ENCODE peak calls at places on chromosomes 13 and 19, in four cellular contexts. C, Y, F and N are unnamed samples.

GRCh38 chr19:17965370-17966114 is 1.4 kb upstream of the KCNN1 start:
- DNase-seq in C (no peak), Y (no peak), F (no peak), N (no peak)

GRCh38 chr19:2902590-2903218 is 2.0 kb downstream of the ZNF57 start:
- DNase-seq in C (no peak), Y (no peak), F (no peak), N (no peak)

GRCh38 chr13:79237981-79238380 is 168.1 kb downstream of the RBM26 start:
- DNase-seq in C (no peak), Y (no peak), F (no peak), N (no peak)

GRCh38 chr19:10519421-10519820 is 2.2 kb upstream of the S1PR5 start:
- DNase-seq in C (no peak), Y (no peak), F (no peak), N (no peak)

GRCh38 chr13:65112123-65113075 is 2117.7 kb downstream of the PCDH9 start:
- DNase-seq in C (peak; percentile 73), Y (no peak), F (no peak), N (no peak)

GRCh38 chr19:34362679-34363069 is 2.3 kb upstream of the GPI start:
- DNase-seq in C (no peak), Y (no peak), F (no peak), N (no peak)

GRCh38 chr13:106998664-106999063 is 430.7 kb upstream of the ARGLU1 start:
- DNase-seq in C (no peak), Y (no peak), F (no peak), N (no peak)

GRCh38 chr19:1521636-1522035 is 2.2 kb upstream of the PLK5 start:
- DNase-seq in C (no peak), Y (no peak), F (no peak), N (no peak)

GRCh38 chr19:50500060-50500752 is 10.8 kb downstream of the JOSD2 start:
- DNase-seq in C (no peak), Y (no peak), F (no peak), N (peak; percentile 67)

GRCh38 chr19:3667037-3667638 is 33.1 kb downstream of the PIP5K1C start:
- DNase-seq in C (no peak), Y (no peak), F (no peak), N (no peak)

GRCh38 chr13:74045583-74045982 is 88.6 kb downstream of the KLF12 start:
- DNase-seq in C (no peak), Y (no peak), F (no peak), N (no peak)

GRCh38 chr19:10271543-10272086 is 695 bp downstream of the ICAM1 start:
- DNase-seq in C (peak; percentile 68), Y (no peak), F (peak; percentile 24), N (no peak)

GRCh38 chr19:16249826-16250434 is 52.2 kb downstream of the AP1M1 start:
- DNase-seq in C (no peak), Y (no peak), F (no peak), N (no peak)

GRCh38 chr19:36244066-36244465 is 29.2 kb downstream of the ZNF146 start:
- DNase-seq in C (no peak), Y (no peak), F (no peak), N (no peak)

GRCh38 chr19:13935765-13936486 is 2.3 kb downstream of the PODNL1 start:
- DNase-seq in C (no peak), Y (no peak), F (no peak), N (no peak)

GRCh38 chr13:109821038-109821545 is 34.7 kb upstream of the IRS2 start:
- DNase-seq in C (no peak), Y (no peak), F (no peak), N (no peak)

GRCh38 chr19:38233740-38234251 is 9.8 kb upstream of the DPF1 start:
- DNase-seq in C (peak; percentile 79), Y (peak; percentile 37), F (peak; percentile 32), N (peak; percentile 95)

GRCh38 chr13:41981961-41982723 is 21.2 kb upstream of the VWA8 start:
- DNase-seq in C (no peak), Y (peak; percentile 3), F (no peak), N (no peak)

GRCh38 chr13:52737900-52738299 is 1.7 kb downstream of the CNMD start:
- DNase-seq in C (no peak), Y (no peak), F (no peak), N (no peak)

GRCh38 chr13:113497217-113497616 is 6.7 kb upstream of the DCUN1D2 start:
- DNase-seq in C (no peak), Y (no peak), F (no peak), N (no peak)

GRCh38 chr19:16371540-16371986 is 46.9 kb downstream of the KLF2 start:
- DNase-seq in C (no peak), Y (no peak), F (peak; percentile 76), N (peak; percentile 81)

GRCh38 chr19:12035220-12036172 is at the start of gene ZNF433:
- DNase-seq in C (peak; percentile 94), Y (peak; percentile 85), F (peak; percentile 42), N (peak; percentile 96)

GRCh38 chr19:55563261-55563690 is 17.4 kb downstream of the ZNF579 start:
- DNase-seq in C (no peak), Y (no peak), F (no peak), N (no peak)

GRCh38 chr13:91722267-91722884 is 324.0 kb downstream of the GPC5 start:
- DNase-seq in C (peak; percentile 36), Y (peak; percentile 3), F (no peak), N (no peak)

GRCh38 chr13:110136660-110137585 is 170.0 kb downstream of the COL4A1 start:
- DNase-seq in C (no peak), Y (no peak), F (no peak), N (no peak)

GRCh38 chr19:13181747-13182388 is 31.7 kb downstream of the IER2 start:
- DNase-seq in C (peak; percentile 19), Y (no peak), F (peak; percentile 46), N (peak; percentile 87)

GRCh38 chr13:41822560-41822959 is 138.3 kb downstream of the VWA8 start:
- DNase-seq in C (no peak), Y (no peak), F (no peak), N (no peak)